ENCODE peak calls at places on chromosomes 13 and 19, in six cellular contexts. A is HepG2, S is A549, E is K562, G is upper lobe of left lung, O is GM12878. V is an unnamed sample.

GRCh38 chr13:75530536-75530935 is 7.1 kb downstream of the COMMD6 start:
- ATAC-seq in A (peak; percentile 92), S (no peak), E (no peak), G (no peak), O (peak; percentile 75), V (no peak)

GRCh38 chr13:73657821-73658540 is 476.2 kb downstream of the KLF12 start:
- ATAC-seq in A (no peak), S (no peak), E (no peak), G (peak; percentile 75), O (no peak), V (peak; percentile 47)

GRCh38 chr13:57820924-57821323 is 189.4 kb downstream of the PCDH17 start:
- ATAC-seq in A (no peak), S (no peak), E (no peak), G (no peak), O (no peak), V (no peak)

GRCh38 chr13:97125810-97126738 is 96.1 kb upstream of the MBNL2 start:
- ATAC-seq in A (no peak), S (no peak), E (no peak), G (peak; percentile 81), O (peak; percentile 94), V (peak; percentile 61)

GRCh38 chr13:100130930-100131511 is 42.1 kb downstream of the PCCA start:
- ATAC-seq in A (no peak), S (no peak), E (no peak), G (peak; percentile 38), O (no peak), V (no peak)

GRCh38 chr19:40466219-40467006 is at the start of gene SPTBN4:
- ATAC-seq in A (peak; percentile 11), S (peak; percentile 0), E (no peak), G (peak; percentile 1), O (peak; percentile 24), V (no peak)

GRCh38 chr19:39179754-39180153 is 17.0 kb upstream of the NCCRP1 start:
- ATAC-seq in A (no peak), S (no peak), E (no peak), G (no peak), O (no peak), V (no peak)

GRCh38 chr13:74066937-74067336 is 67.3 kb downstream of the KLF12 start:
- ATAC-seq in A (no peak), S (no peak), E (no peak), G (no peak), O (no peak), V (no peak)

GRCh38 chr13:109275848-109276247 is 510.5 kb downstream of the IRS2 start:
- ATAC-seq in A (peak; percentile 40), S (peak; percentile 33), E (no peak), G (no peak), O (no peak), V (no peak)

GRCh38 chr19:17755977-17756670 is 4.8 kb downstream of the FCHO1 start:
- ATAC-seq in A (no peak), S (peak; percentile 76), E (peak; percentile 7), G (no peak), O (peak; percentile 45), V (no peak)

GRCh38 chr19:28553005-28553404 is 659.9 kb downstream of the UQCRFS1 start:
- ATAC-seq in A (no peak), S (no peak), E (peak; percentile 73), G (no peak), O (no peak), V (no peak)

GRCh38 chr13:60051754-60052153 is 112.0 kb downstream of the DIAPH3 start:
- ATAC-seq in A (no peak), S (no peak), E (no peak), G (no peak), O (no peak), V (no peak)

GRCh38 chr13:24254151-24254810 is 55.1 kb upstream of the C1QTNF9 start:
- ATAC-seq in A (no peak), S (no peak), E (no peak), G (peak; percentile 78), O (no peak), V (peak; percentile 66)

GRCh38 chr13:113771709-113772331 is 12.8 kb downstream of the TMEM255B start:
- ATAC-seq in A (no peak), S (no peak), E (no peak), G (no peak), O (no peak), V (no peak)

GRCh38 chr19:45049073-45049736 is 10.4 kb downstream of the CLASRP start:
- ATAC-seq in A (no peak), S (peak; percentile 41), E (peak; percentile 60), G (no peak), O (no peak), V (peak; percentile 36)

GRCh38 chr19:46546194-46546896 is 50.7 kb upstream of the PNMA8B start:
- ATAC-seq in A (peak; percentile 84), S (peak; percentile 72), E (peak; percentile 97), G (peak; percentile 51), O (peak; percentile 62), V (peak; percentile 56)

GRCh38 chr19:45528744-45529453 is 21.6 kb downstream of the VASP start:
- ATAC-seq in A (peak; percentile 27), S (peak; percentile 24), E (peak; percentile 67), G (peak; percentile 40), O (peak; percentile 24), V (peak; percentile 14)

GRCh38 chr13:110298566-110299321 is 8.2 kb downstream of the COL4A1 start:
- ATAC-seq in A (no peak), S (no peak), E (no peak), G (peak; percentile 37), O (peak; percentile 59), V (no peak)

GRCh38 chr13:50425772-50426171 is 410.5 kb downstream of the KCNRG start:
- ATAC-seq in A (no peak), S (no peak), E (peak; percentile 39), G (no peak), O (no peak), V (no peak)

GRCh38 chr13:19927117-19927734 is 31.3 kb upstream of the ZMYM2 start:
- ATAC-seq in A (peak; percentile 37), S (peak; percentile 53), E (no peak), G (no peak), O (peak; percentile 76), V (no peak)

GRCh38 chr13:58949646-58950045 is 1214.1 kb downstream of the DIAPH3 start:
- ATAC-seq in A (no peak), S (no peak), E (no peak), G (no peak), O (no peak), V (no peak)

GRCh38 chr13:110788778-110789177 is 75.3 kb downstream of the ING1 start:
- ATAC-seq in A (no peak), S (no peak), E (peak; percentile 50), G (no peak), O (no peak), V (no peak)

GRCh38 chr19:12954150-12954962 is 2.7 kb downstream of the GADD45GIP1 start:
- ATAC-seq in A (no peak), S (no peak), E (no peak), G (no peak), O (no peak), V (no peak)

GRCh38 chr19:7069042-7069903 is at the start of gene ZNF557:
- ATAC-seq in A (peak; percentile 99), S (peak; percentile 98), E (peak; percentile 100), G (peak; percentile 100), O (peak; percentile 99), V (peak; percentile 100)
- TF ChIP-seq EP300 in A (no peak), S (no peak), E (peak; percentile 2), G (no peak), O (no peak), V (no peak)

DNA sequence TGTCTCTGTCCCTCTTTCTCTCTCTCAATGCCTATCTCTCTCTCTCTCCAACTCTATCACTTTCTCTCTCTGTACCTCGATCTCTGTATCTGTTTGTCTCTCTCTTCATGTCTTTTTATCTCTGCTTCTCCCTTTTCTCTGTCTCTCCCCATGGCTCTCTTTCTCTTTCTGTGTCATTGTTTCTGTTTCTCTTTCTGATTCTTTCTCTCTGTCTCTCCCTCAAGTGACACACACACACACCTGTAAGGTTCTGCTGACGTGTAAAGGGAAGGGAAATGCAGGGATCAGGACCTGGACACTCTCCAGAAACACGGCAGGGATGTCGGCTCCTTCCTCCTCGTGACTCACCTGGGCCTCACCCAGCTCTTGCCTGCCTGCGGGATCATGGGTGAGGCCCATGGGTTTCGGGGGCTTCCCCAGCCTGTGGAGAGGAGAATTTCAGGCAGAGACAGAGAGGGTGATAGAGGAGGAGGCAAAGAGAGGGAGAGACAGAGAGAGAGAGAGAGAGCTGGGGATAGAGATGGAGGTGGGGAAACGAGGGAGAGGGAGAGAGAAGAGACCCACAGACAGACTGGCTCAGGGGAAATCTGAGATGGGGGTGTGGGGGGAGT is 5.4 kb upstream of the PLAUR start:
- ATAC-seq in A (no peak), S (peak; percentile 83), E (no peak), G (no peak), O (peak; percentile 85), V (no peak)
- H3K9me3 ChIP-seq in A (no peaks in the 10 kb centered on the region), S (no peaks in the 10 kb centered on the region), E (no peaks in the 10 kb centered on the region), G (no peaks in the 10 kb centered on the region), O (no peaks in the 10 kb centered on the region), V (no peaks in the 10 kb centered on the region)

DNA sequence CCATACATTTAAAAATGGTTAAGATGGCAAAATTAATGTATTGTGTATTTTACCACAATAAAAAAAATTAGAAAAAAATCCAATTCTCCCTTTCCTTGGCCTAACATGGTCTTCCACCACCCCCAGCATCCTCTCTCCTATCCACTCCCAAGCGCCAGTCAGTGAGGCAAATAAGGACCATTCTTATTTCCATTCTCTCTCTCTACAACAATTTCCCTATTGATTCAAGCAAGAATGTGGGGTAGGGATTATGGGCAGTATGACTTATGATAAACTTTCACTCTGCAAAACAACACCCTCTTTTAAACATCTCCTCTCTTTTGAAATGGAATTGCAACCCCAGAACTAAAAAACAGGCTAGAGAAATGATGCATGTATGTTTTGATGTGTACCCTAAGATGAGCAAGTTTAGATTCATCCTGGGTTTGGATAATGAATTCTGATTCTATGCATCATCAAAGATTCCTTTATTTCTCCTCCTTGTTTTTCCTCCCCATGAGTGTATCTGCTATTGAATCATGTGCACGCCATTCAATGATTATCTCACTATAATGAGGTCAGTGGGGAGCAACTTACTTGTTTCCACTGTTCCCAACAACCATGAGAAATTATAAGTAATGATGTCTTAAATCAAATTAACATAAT is 3.5 kb downstream of the STARD13 start:
- ATAC-seq in A (no peak), S (no peak), E (no peak), G (no peak), O (no peak), V (no peak)
- TF ChIP-seq EP300 in A (no peak), S (no peak), E (no peak), G (no peak), O (no peak), V (no peak)

GRCh38 chr13:105908581-105908980 is 626.9 kb downstream of the EFNB2 start:
- ATAC-seq in A (no peak), S (no peak), E (no peak), G (no peak), O (no peak), V (no peak)

GRCh38 chr13:105904034-105904742 is 631.3 kb downstream of the EFNB2 start:
- ATAC-seq in A (no peak), S (no peak), E (no peak), G (no peak), O (no peak), V (no peak)

DNA sequence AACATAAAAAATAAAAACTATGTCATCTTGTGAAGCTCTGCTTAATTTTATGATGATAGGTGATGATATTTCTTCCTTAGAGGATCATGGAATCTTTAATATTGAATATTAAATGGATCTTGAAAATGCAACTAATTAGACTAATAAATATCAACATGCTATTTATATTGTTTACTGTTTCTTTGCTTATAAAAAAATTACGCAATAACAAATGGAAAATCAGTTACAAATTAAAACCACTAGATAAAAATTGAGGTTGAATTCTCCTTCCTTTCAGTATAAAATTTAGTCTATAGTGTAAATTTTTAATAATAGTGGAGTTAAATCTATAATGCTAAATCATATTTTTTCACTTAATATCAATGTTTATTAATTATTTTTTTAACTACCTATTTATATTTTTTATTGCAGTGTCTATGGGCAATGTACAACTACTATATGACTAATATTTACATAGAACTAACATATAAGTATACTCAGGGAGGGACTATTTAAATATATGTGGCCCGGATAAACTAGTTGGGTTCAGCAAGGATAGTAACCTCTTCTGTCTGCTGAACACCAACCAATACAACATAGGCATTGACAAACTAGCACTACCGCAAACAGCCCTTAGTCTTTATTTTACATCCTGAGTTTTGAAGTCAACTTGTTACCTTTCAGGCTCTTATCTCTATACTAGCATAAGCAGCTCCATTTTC is 628.0 kb downstream of the EFNB2 start:
- ATAC-seq in A (no peak), S (no peak), E (no peak), G (no peak), O (no peak), V (no peak)
- H3K9me3 ChIP-seq in A (no peaks in the 10 kb centered on the region), S (no peaks in the 10 kb centered on the region), E (no peaks in the 10 kb centered on the region), G (no peaks in the 10 kb centered on the region), O (no peaks in the 10 kb centered on the region), V (no peaks in the 10 kb centered on the region)

V was measured in gastroesophageal sphincter.